ENCODE peak calls at places on chromosomes 4 and X, in five cellular contexts. O is GM12878, Q is K562, B is HCT116, D is H1. X is an unnamed sample.

GRCh38 chr4:52425751-52426326 is 233.3 kb downstream of the USP46 start:
- DNase-seq in O (no peak), D (no peak), B (no peak), Q (no peak), X (no peak)

GRCh38 chr4:726235-726787 is 20.7 kb downstream of the PCGF3 start:
- DNase-seq in O (no peak), Q (no peak), D (no peak), B (no peak), X (no peak)

GRCh38 chr4:32136081-32136787 is 1416.1 kb downstream of the PCDH7 start:
- DNase-seq in O (no peak), B (no peak), D (no peak), Q (no peak), X (no peak)

GRCh38 chr4:119733431-119733830 is 104.8 kb upstream of the PDE5A start:
- DNase-seq in B (no peak), D (no peak), O (no peak), Q (no peak), X (no peak)

GRCh38 chrX:25156323-25156722 is 140.6 kb upstream of the ARX start:
- DNase-seq in Q (no peak), O (no peak), D (no peak), B (no peak), X (no peak)

GRCh38 chr4:109803924-109804571 is 2.2 kb upstream of the CFI start:
- DNase-seq in D (no peak), O (peak; percentile 7), Q (no peak), B (peak; percentile 51), X (peak; percentile 18)

GRCh38 chrX:46873746-46874145 is 36.9 kb downstream of the RP2 start:
- DNase-seq in D (no peak), B (no peak), O (no peak), Q (no peak), X (no peak)

GRCh38 chr4:159137176-159137575 is 34.3 kb downstream of the RAPGEF2 start:
- DNase-seq in O (no peak), D (no peak), Q (no peak), B (no peak), X (no peak)

GRCh38 chr4:148778980-148779675 is 336.9 kb upstream of the NR3C2 start:
- DNase-seq in O (no peak), Q (no peak), B (no peak), D (no peak), X (peak; percentile 5)

GRCh38 chr4:92265066-92265465 is 38.7 kb upstream of the GRID2 start:
- DNase-seq in D (no peak), O (no peak), B (no peak), Q (no peak), X (no peak)

GRCh38 chr4:5730993-5731975 is 20.3 kb downstream of the EVC start:
- DNase-seq in Q (no peak), O (no peak), B (no peak), D (no peak), X (no peak)

GRCh38 chr4:77695769-77696168 is 90.1 kb downstream of the CXCL13 start:
- DNase-seq in O (no peak), D (no peak), B (peak; percentile 86), Q (no peak), X (no peak)

GRCh38 chr4:128358231-128358902 is 70.8 kb upstream of the PGRMC2 start:
- DNase-seq in O (no peak), D (no peak), Q (no peak), B (no peak), X (no peak)

GRCh38 chrX:21374994-21375794 is 976 bp downstream of the CNKSR2 start:
- DNase-seq in Q (no peak), B (no peak), D (no peak), O (no peak), X (no peak)

GRCh38 chr4:6732441-6733357 is 16.7 kb downstream of the BLOC1S4 start:
- DNase-seq in D (no peak), B (peak; percentile 39), Q (peak; percentile 89), O (no peak), X (no peak)

GRCh38 chr4:77344784-77345183 is 187.8 kb downstream of the CCNG2 start:
- DNase-seq in D (no peak), O (peak; percentile 26), Q (no peak), B (no peak), X (no peak)

GRCh38 chr4:67892905-67893304 is 9.1 kb upstream of the TMPRSS11D start:
- DNase-seq in D (no peak), Q (no peak), B (no peak), O (no peak), X (no peak)

GRCh38 chrX:56802921-56803848 is 74.1 kb downstream of the NBDY start:
- DNase-seq in B (no peak), D (peak; percentile 36), O (peak; percentile 77), Q (peak; percentile 20), X (peak; percentile 74)

GRCh38 chr4:18844726-18845125 is 823.2 kb upstream of the LCORL start:
- DNase-seq in B (no peak), Q (no peak), O (no peak), D (no peak), X (no peak)

GRCh38 chrX:153778684-153779101 is 2.1 kb upstream of the SRPK3 start:
- DNase-seq in D (no peak), Q (no peak), B (no peak), O (no peak), X (no peak)

DNA sequence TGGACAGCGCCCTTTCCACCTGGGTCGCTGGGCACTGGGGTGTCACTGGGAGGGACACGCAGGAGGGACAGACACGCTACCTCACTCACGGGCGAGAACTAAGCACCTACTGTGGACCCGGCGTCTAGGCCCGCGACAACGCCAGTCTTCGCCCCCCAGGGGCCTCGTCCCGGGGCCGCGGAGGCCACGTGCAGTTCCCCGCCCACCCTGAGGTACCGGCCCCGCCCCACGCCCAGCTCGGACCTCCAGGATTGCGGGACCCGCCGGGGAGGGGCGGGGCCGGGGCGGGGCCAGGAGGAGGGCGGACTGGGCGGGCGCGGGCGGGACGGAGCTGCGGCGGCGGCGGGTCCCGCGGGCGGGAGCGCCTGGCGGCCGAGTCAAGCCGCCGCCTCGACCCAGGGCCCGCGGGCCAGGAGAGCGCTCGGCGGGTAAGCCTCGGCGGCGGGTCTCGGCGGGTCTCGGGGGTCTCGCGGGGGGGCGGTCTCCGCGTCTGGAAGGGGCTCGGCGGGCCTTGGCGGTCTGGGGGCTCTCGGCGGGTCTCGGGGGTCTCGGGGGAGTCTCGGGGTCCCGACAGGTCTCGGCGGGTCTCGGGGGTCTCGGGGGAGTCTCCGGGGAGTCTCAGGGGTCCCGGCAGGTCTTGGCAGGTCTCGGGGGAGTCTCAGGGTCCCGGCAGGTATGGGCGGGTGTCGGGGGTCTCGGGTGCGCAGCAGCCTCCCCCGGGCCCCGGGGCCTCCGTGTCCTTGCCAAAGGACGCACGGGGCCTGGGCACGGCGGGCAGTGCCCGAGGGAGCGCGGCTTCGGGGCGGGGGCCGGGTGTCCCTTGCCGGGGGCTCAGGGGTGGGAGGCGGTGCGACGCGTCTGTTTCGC is at the start of gene SH3BP2:
- DNase-seq in O (no peak), B (peak; percentile 40), Q (peak; percentile 97), D (no peak), X (peak; percentile 74)
- TF ChIP-seq JUND in O (no peak), B (no peak), Q (no peak), D (no peak), X (no peak)

GRCh38 chr4:55345980-55346850 is at the start of gene SRD5A3:
- DNase-seq in O (peak; percentile 19), D (peak; percentile 44), B (peak; percentile 63), Q (peak; percentile 90), X (peak; percentile 83)
- TF ChIP-seq JUND in O (no peak), D (no peak), B (no peak), Q (no peak), X (no peak)

DNA sequence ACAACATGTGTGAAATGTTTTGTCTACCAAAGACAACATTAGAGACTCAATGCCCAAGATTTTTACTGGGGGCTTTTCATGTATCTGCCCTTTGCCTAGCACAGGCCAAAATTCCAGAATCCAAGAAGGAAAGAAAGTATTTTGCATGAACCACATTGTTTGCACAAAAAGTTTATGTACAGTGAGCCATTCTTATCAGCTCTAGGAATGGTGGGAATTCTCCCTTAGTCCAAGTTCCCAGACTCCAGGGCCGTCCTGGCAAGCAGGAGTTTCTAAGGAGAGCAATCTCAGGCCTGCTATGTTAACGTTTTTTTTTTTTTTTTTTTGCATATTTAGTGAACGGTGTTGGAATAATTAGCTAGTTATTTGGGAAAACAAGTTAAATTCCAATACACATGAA is 21.6 kb downstream of the GPRASP1 start:
- DNase-seq in Q (no peak), O (no peak), D (no peak), B (no peak), X (no peak)
- TF ChIP-seq JUND in Q (no peak), O (no peak), D (no peak), B (no peak), X (no peak)

DNA sequence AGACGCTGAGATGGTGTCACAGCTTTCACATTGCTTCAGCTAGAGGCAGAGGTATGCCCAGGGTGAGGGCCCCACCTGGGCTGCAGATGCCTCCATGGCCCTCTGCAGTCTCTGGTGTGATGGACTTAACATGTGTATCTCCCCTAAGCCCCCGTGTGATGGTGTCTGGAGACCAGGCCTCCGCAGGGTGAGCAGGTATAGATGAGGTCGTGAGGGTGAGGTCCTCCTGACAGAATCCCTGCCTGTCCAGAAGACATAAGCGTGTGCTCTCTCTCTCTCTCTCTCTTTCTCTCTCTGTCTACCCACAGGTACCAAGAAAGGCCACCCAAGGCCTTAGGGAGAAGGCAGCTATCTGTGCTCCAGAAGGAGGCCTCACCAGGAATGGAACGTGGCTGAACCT is 50.9 kb downstream of the CPZ start:
- DNase-seq in D (no peak), O (no peak), Q (no peak), B (no peak), X (no peak)
- TF ChIP-seq JUND in D (no peak), O (no peak), Q (no peak), B (no peak), X (no peak)

GRCh38 chr4:187667095-187667494 is 328.5 kb upstream of the ZFP42 start:
- DNase-seq in B (no peak), D (no peak), O (no peak), Q (no peak), X (no peak)
- TF ChIP-seq JUND in B (no peak), D (no peak), O (no peak), Q (no peak), X (no peak)

GRCh38 chr4:80610845-80611244 is 275.3 kb downstream of the CFAP299 start:
- DNase-seq in D (no peak), O (peak; percentile 63), Q (no peak), B (no peak), X (no peak)
- TF ChIP-seq JUND in D (no peak), O (no peak), Q (no peak), B (no peak), X (no peak)

GRCh38 chrX:64976673-64977040 is 407 bp upstream of the ZC4H2 start:
- DNase-seq in D (no peak), B (no peak), O (no peak), Q (no peak), X (no peak)

GRCh38 chrX:64975491-64975890 is 759 bp downstream of the ZC4H2 start:
- DNase-seq in Q (no peak), O (no peak), D (no peak), B (no peak), X (no peak)

GRCh38 chrX:64975989-64976672 is at the start of gene ZC4H2:
- DNase-seq in O (peak; percentile 7), Q (peak; percentile 26), B (peak; percentile 54), D (peak; percentile 31), X (peak; percentile 61)

GRCh38 chrX:64977051-64977450 is 801 bp upstream of the ZC4H2 start:
- DNase-seq in O (no peak), B (no peak), Q (no peak), D (no peak), X (no peak)

GRCh38 chrX:64977830-64978229 is 1.6 kb upstream of the ZC4H2 start:
- DNase-seq in B (no peak), D (no peak), Q (no peak), O (no peak), X (no peak)
- TF ChIP-seq JUND in B (peak; percentile 58), D (no peak), Q (no peak), O (no peak), X (no peak)